ENCODE peak calls at places on chromosomes 11 and 22, in four cellular contexts. I, C, O and J are unnamed samples.
A peak's percentile ranks its signal among the peaks of the same experiment; 100 is the strongest.

GRCh38 chr11:134355656-134356055 is 23.9 kb downstream of the GLB1L2 start:
- DNase-seq in I (no peak), C (no peak), O (peak; percentile 7), J (no peak)

GRCh38 chr22:20777420-20778177 is 3.7 kb downstream of the SERPIND1 start:
- DNase-seq in I (no peak), C (no peak), O (no peak), J (no peak)

GRCh38 chr11:65454696-65455456 is 32.3 kb downstream of the NEAT1 start:
- DNase-seq in I (peak; percentile 95), C (peak; percentile 80), O (peak; percentile 93), J (peak; percentile 76)

GRCh38 chr22:17435375-17435774 is 66.1 kb downstream of the CECR2 start:
- DNase-seq in I (no peak), C (no peak), O (no peak), J (no peak)

GRCh38 chr11:33773399-33774355 is 643 bp downstream of the FBXO3 start:
- DNase-seq in I (no peak), C (no peak), O (no peak), J (no peak)

GRCh38 chr11:65852508-65853248 is 5.3 kb downstream of the CFL1 start:
- DNase-seq in I (peak; percentile 80), C (no peak), O (peak; percentile 61), J (no peak)

GRCh38 chr11:47586043-47586442 is 435 bp upstream of the FAM180B start:
- DNase-seq in I (no peak), C (no peak), O (no peak), J (no peak)

GRCh38 chr11:44257338-44258189 is 52.4 kb downstream of the ALX4 start:
- DNase-seq in I (no peak), C (no peak), O (no peak), J (no peak)

GRCh38 chr11:101195294-101195693 is 65.7 kb upstream of the PGR start:
- DNase-seq in I (no peak), C (no peak), O (no peak), J (no peak)

GRCh38 chr22:22770280-22770871 is 117.2 kb upstream of the IGLL5 start:
- DNase-seq in I (peak; percentile 59), C (peak; percentile 39), O (peak; percentile 82), J (peak; percentile 23)

GRCh38 chr22:28750471-28750881 is 8.6 kb downstream of the HSCB start:
- DNase-seq in I (no peak), C (no peak), O (no peak), J (no peak)

GRCh38 chr22:43669190-43669589 is 142.9 kb downstream of the EFCAB6 start:
- DNase-seq in I (no peak), C (no peak), O (no peak), J (no peak)

GRCh38 chr11:66843776-66844495 is 695 bp downstream of the RCE1 start:
- DNase-seq in I (peak; percentile 88), C (no peak), O (peak; percentile 55), J (no peak)

GRCh38 chr11:18203723-18204122 is 31.1 kb downstream of the MRGPRX4 start:
- DNase-seq in I (no peak), C (peak; percentile 40), O (no peak), J (peak; percentile 37)

GRCh38 chr11:47433991-47434786 is 8.0 kb upstream of the PSMC3 start:
- DNase-seq in I (no peak), C (no peak), O (no peak), J (no peak)

GRCh38 chr11:125300791-125301218 is 136.3 kb downstream of the PKNOX2 start:
- DNase-seq in I (peak; percentile 39), C (no peak), O (no peak), J (no peak)

GRCh38 chr11:43579171-43579918 is 101.2 kb upstream of the HSD17B12 start:
- DNase-seq in I (peak; percentile 74), C (no peak), O (no peak), J (peak; percentile 32)

GRCh38 chr11:61027141-61027840 is 55.8 kb downstream of the CD6 start:
- DNase-seq in I (no peak), C (no peak), O (no peak), J (no peak)

GRCh38 chr11:304915-305833 is 2.4 kb upstream of the IFITM2 start:
- DNase-seq in I (no peak), C (peak; percentile 56), O (no peak), J (peak; percentile 76)

GRCh38 chr11:69027704-69028372 is 14.8 kb upstream of the MRGPRF start:
- DNase-seq in I (no peak), C (no peak), O (no peak), J (no peak)

GRCh38 chr11:35553831-35554230 is 28.4 kb upstream of the PAMR1 start:
- DNase-seq in I (no peak), C (no peak), O (no peak), J (no peak)

GRCh38 chr22:37818397-37819099 is 4.6 kb upstream of the GALR3 start:
- DNase-seq in I (peak; percentile 84), C (no peak), O (peak; percentile 84), J (no peak)

GRCh38 chr11:3831378-3832239 is 9.2 kb downstream of the RHOG start:
- DNase-seq in I (no peak), C (no peak), O (no peak), J (no peak)

GRCh38 chr22:50732681-50733080 is 5.3 kb upstream of the ACR start:
- DNase-seq in I (no peak), C (no peak), O (no peak), J (no peak)

GRCh38 chr11:66848671-66849500 is 5.6 kb downstream of the RCE1 start:
- DNase-seq in I (peak; percentile 67), C (no peak), O (peak; percentile 39), J (peak; percentile 7)

GRCh38 chr22:24474221-24474620 is 20.9 kb upstream of the UPB1 start:
- DNase-seq in I (no peak), C (no peak), O (no peak), J (no peak)

GRCh38 chr11:36023922-36024321 is 80.1 kb downstream of the LDLRAD3 start:
- DNase-seq in I (no peak), C (no peak), O (no peak), J (no peak)

GRCh38 chr11:66190776-66191175 is 77.7 kb upstream of the RAB1B start:
- DNase-seq in I (no peak), C (no peak), O (no peak), J (no peak)

GRCh38 chr11:69240332-69241074 is 53.5 kb upstream of the MYEOV start:
- DNase-seq in I (no peak), C (no peak), O (no peak), J (no peak)

GRCh38 chr11:69541501-69542313 is 60.2 kb downstream of the LINC01488 start:
- DNase-seq in I (no peak), C (no peak), O (no peak), J (no peak)

GRCh38 chr11:3879967-3880542 is 24.6 kb downstream of the STIM1 start:
- DNase-seq in I (no peak), C (no peak), O (no peak), J (no peak)

GRCh38 chr11:13462311-13462927 is 603 bp downstream of the BTBD10 start:
- DNase-seq in I (no peak), C (peak; percentile 51), O (no peak), J (peak; percentile 36)

GRCh38 chr11:251550-251949 is 14.8 kb downstream of the PSMD13 start:
- DNase-seq in I (no peak), C (no peak), O (no peak), J (no peak)

GRCh38 chr11:110087820-110088534 is 5.2 kb upstream of the ZC3H12C start:
- DNase-seq in I (no peak), C (no peak), O (no peak), J (no peak)

GRCh38 chr22:31040542-31041398 is 40.3 kb upstream of the SMTN start:
- DNase-seq in I (no peak), C (no peak), O (no peak), J (no peak)
- H3K4me1 ChIP-seq in I (no peaks in the 10 kb centered on the region), C (peaks cover 3% of the 10 kb centered on the region), O (no peaks in the 10 kb centered on the region), J (no peaks in the 10 kb centered on the region)

GRCh38 chr11:132717824-132718223 is 814.5 kb downstream of the OPCML start:
- DNase-seq in I (no peak), C (no peak), O (no peak), J (no peak)
- H3K4me1 ChIP-seq in I (peaks cover 3% of the 10 kb centered on the region), C (peaks cover 9% of the 10 kb centered on the region), O (no peaks in the 10 kb centered on the region), J (no peaks in the 10 kb centered on the region)

GRCh38 chr22:41910050-41910598 is 4.8 kb downstream of the SHISA8 start:
- DNase-seq in I (no peak), C (no peak), O (no peak), J (no peak)
- H3K4me1 ChIP-seq in I (peaks cover 9% of the 10 kb centered on the region), C (peaks cover 10% of the 10 kb centered on the region), O (peaks cover 47% of the 10 kb centered on the region), J (peaks cover under 1% of the 10 kb centered on the region)

DNA sequence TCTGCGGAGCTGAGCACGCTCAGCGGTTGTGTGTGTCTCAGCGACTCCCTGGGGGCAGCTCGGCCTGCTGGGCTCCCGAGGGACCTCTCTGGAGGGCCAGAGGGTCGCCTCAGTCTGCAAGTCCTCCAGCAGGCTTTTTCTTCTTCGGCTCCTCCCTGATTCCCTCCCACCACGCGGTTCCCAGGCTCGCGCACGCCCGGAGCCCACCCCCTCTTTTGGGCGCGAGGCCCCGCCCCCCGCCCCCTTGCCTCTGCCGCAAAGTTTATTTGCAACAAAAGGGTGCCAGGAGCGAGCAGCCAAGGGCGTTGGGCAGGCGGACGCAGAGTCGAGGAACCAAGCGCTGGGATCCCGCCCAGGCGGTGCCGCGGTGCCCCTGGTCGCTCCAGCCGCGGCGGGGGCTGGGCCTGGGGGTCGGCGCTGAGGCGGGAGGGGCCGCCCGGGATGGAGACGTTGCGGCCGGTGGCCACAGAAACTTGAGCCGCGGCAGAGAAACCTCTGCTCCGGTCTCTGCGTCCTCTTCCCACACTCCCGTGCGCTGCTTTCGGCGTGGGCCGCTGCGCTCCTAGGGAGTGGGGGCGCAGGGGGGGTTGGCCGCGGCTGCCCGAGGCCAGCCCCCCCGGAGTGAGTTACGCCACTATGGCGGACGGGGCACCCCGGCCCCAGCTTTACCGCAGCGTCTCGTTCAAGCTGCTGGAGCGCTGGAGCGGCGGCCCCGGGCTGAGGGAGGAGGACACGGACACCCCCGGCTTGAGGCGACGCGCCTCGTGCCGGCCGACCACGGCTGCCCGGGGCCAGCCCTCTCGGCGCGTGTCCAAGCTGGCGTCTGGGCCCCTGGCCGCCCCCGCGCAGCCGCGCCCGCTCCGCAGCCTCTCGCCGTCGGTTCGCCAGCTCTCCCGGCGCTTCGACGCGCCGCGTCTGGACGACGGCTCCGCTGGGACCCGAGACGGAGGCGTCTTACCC is at the start of gene ARHGEF17:
- DNase-seq in I (peak; percentile 95), C (peak; percentile 90), O (peak; percentile 67), J (peak; percentile 84)
- H3K4me1 ChIP-seq in I (peaks cover 34% of the 10 kb centered on the region), C (peaks cover 42% of the 10 kb centered on the region), O (peaks cover 14% of the 10 kb centered on the region), J (peaks cover 20% of the 10 kb centered on the region)